ENCODE peak calls at places on chromosomes 2 and 18, in five cellular contexts. W is HCT116, X is HepG2, F is GM12878, L is K562. V is an unnamed sample.

GRCh38 chr2:215965532-215966152 is 47.7 kb downstream of the MREG start:
- DNase-seq in F (no peak), W (no peak), X (no peak), L (no peak), V (no peak)

GRCh38 chr2:40332096-40332826 is 119.6 kb downstream of the SLC8A1 start:
- DNase-seq in X (no peak), L (no peak), W (no peak), F (no peak), V (peak; percentile 15)

GRCh38 chr2:43331428-43331827 is 105.0 kb upstream of the ZFP36L2 start:
- DNase-seq in L (peak; percentile 54), X (no peak), W (no peak), F (no peak), V (peak; percentile 74)

GRCh38 chr2:16242906-16243305 is 302.6 kb downstream of the MYCN start:
- DNase-seq in F (no peak), L (no peak), X (no peak), W (no peak), V (no peak)

GRCh38 chr2:10220516-10221391 is 82.0 kb upstream of the HPCAL1 start:
- DNase-seq in F (no peak), X (no peak), W (no peak), L (peak; percentile 45), V (peak; percentile 48)

GRCh38 chr2:241897231-241897916 is 27.8 kb downstream of the RTP5 start:
- DNase-seq in X (no peak), F (no peak), L (no peak), W (no peak), V (peak; percentile 10)

GRCh38 chr2:227848586-227848985 is 22.8 kb upstream of the DAW1 start:
- DNase-seq in L (no peak), F (peak; percentile 80), W (no peak), X (no peak), V (no peak)

GRCh38 chr18:43869451-43870008 is 592.2 kb upstream of the SYT4 start:
- DNase-seq in F (no peak), L (no peak), W (no peak), X (no peak), V (no peak)

GRCh38 chr2:29223851-29224692 is 108.9 kb downstream of the CLIP4 start:
- DNase-seq in W (no peak), F (no peak), L (no peak), X (no peak), V (peak; percentile 73)

GRCh38 chr2:20378891-20379519 is 28.4 kb upstream of the PUM2 start:
- DNase-seq in F (no peak), X (peak; percentile 80), L (peak; percentile 60), W (peak; percentile 38), V (peak; percentile 93)

GRCh38 chr2:224195954-224196571 is 157.0 kb upstream of the SERPINE2 start:
- DNase-seq in L (peak; percentile 9), X (no peak), W (no peak), F (no peak), V (no peak)

GRCh38 chr2:50444286-50444685 is 587.6 kb downstream of the NRXN1 start:
- DNase-seq in X (no peak), L (no peak), F (no peak), W (no peak), V (no peak)

GRCh38 chr18:44651453-44651852 is 29.2 kb upstream of the SETBP1 start:
- DNase-seq in W (no peak), X (no peak), L (peak; percentile 4), F (no peak), V (no peak)

GRCh38 chr2:124267821-124268220 is 242.7 kb downstream of the CNTNAP5 start:
- DNase-seq in X (no peak), F (no peak), L (no peak), W (no peak), V (no peak)

GRCh38 chr18:55248497-55248896 is 289.2 kb upstream of the CCDC68 start:
- DNase-seq in L (no peak), X (no peak), W (no peak), F (no peak), V (no peak)

GRCh38 chr2:131517106-131517831 is 10.4 kb upstream of the CCDC74A start:
- DNase-seq in W (no peak), L (no peak), F (no peak), X (no peak), V (no peak)

GRCh38 chr2:10171006-10171800 is 48.7 kb downstream of the RRM2 start:
- DNase-seq in W (no peak), F (no peak), X (no peak), L (no peak), V (peak; percentile 94)

GRCh38 chr2:182608181-182608845 is 107.7 kb upstream of the DNAJC10 start:
- DNase-seq in L (no peak), W (no peak), F (no peak), X (no peak), V (no peak)

GRCh38 chr2:98412751-98413445 is 31.8 kb upstream of the INPP4A start:
- DNase-seq in F (peak; percentile 54), W (peak; percentile 53), L (peak; percentile 68), X (peak; percentile 77), V (peak; percentile 60)

GRCh38 chr18:2905802-2906521 is 59.2 kb downstream of the EMILIN2 start:
- DNase-seq in W (peak; percentile 33), X (peak; percentile 44), L (no peak), F (no peak), V (peak; percentile 82)

GRCh38 chr2:133063792-133064191 is 393.8 kb upstream of the LYPD1 start:
- DNase-seq in F (no peak), W (no peak), L (no peak), X (no peak), V (no peak)

GRCh38 chr2:59333007-59333406 is 1091.9 kb upstream of the FANCL start:
- DNase-seq in F (no peak), L (no peak), W (no peak), X (no peak), V (no peak)

GRCh38 chr2:143690204-143690603 is 561.0 kb downstream of the ARHGAP15 start:
- DNase-seq in F (no peak), X (no peak), W (no peak), L (no peak), V (no peak)

GRCh38 chr2:15432642-15433261 is 128.4 kb downstream of the NBAS start:
- DNase-seq in L (no peak), W (no peak), X (no peak), F (no peak), V (no peak)

GRCh38 chr2:238920601-238921001 is 72.7 kb downstream of the TWIST2 start:
- DNase-seq in W (no peak), L (no peak), F (no peak), X (no peak), V (no peak)

GRCh38 chr2:219803294-219803693 is 175.9 kb downstream of the SLC4A3 start:
- DNase-seq in W (no peak), L (no peak), X (no peak), F (no peak), V (no peak)

GRCh38 chr2:60331106-60331809 is 222.2 kb downstream of the BCL11A start:
- DNase-seq in F (no peak), X (no peak), W (no peak), L (no peak), V (no peak)

GRCh38 chr2:130795431-130795830 is 40.1 kb downstream of the AMER3 start:
- DNase-seq in W (no peak), F (no peak), X (no peak), L (no peak), V (no peak)

GRCh38 chr18:58257461-58257860 is 213.4 kb downstream of the NEDD4L start:
- DNase-seq in X (no peak), F (no peak), W (no peak), L (peak; percentile 14), V (no peak)

GRCh38 chr2:219570194-219570923 is 980 bp downstream of the OBSL1 start:
- DNase-seq in F (no peak), W (no peak), X (no peak), L (peak; percentile 38), V (peak; percentile 83)

GRCh38 chr2:163729874-163730273 is 5.9 kb downstream of the FIGN start:
- DNase-seq in X (no peak), W (no peak), L (no peak), F (no peak), V (no peak)

GRCh38 chr18:12777543-12777942 is 74.7 kb downstream of the PSMG2 start:
- DNase-seq in F (no peak), X (no peak), L (no peak), W (no peak), V (no peak)

GRCh38 chr18:12779456-12779855 is 76.6 kb downstream of the PSMG2 start:
- DNase-seq in L (no peak), X (no peak), W (no peak), F (no peak), V (no peak)

GRCh38 chr18:12782521-12782920 is 79.7 kb downstream of the PSMG2 start:
- DNase-seq in F (no peak), X (no peak), W (no peak), L (no peak), V (no peak)

GRCh38 chr18:12776821-12777471 is 74.1 kb downstream of the PSMG2 start:
- DNase-seq in L (no peak), W (no peak), X (no peak), F (no peak), V (no peak)

GRCh38 chr18:12779043-12779442 is 76.2 kb downstream of the PSMG2 start:
- DNase-seq in X (no peak), L (no peak), W (no peak), F (no peak), V (no peak)
- TF ChIP-seq ZBTB33 in X (no peak), L (no peak), W (no peak), F (no peak), V (no peak)

DNA sequence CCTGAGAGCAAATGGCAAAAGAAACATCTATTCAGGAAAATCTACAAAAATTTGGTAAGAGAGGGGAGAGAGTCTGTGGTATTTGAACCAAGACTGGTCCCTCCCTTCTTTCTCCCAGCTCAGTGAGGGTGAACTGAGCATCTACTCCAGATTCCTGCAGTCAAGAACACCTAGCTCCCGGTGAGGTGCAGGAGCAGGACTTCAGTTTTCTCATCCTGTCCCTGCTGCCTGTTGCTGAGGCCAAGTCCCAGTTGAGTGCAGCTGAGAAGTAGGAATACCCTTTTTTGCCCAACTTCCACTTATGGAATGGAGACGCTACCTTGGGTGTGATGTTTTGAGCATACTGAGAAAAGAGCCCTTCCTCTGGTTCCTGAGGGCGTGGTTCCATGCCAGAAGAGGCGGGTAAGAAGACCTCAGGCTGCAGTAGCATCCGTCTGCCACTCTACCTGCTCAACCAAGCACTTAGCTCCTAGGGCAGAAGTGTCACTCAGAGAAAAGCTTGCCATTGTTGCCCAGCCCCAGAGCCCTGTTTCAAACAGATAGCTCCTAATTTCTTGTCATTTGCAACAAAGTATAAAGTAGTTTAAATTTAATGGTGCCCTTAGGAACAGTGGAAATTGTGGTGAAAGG is 112.9 kb downstream of the SOS1 start:
- DNase-seq in L (no peak), X (no peak), W (no peak), F (no peak), V (no peak)
- TF ChIP-seq ZBTB33 in L (no peak), X (no peak), W (no peak), F (no peak), V (no peak)

DNA sequence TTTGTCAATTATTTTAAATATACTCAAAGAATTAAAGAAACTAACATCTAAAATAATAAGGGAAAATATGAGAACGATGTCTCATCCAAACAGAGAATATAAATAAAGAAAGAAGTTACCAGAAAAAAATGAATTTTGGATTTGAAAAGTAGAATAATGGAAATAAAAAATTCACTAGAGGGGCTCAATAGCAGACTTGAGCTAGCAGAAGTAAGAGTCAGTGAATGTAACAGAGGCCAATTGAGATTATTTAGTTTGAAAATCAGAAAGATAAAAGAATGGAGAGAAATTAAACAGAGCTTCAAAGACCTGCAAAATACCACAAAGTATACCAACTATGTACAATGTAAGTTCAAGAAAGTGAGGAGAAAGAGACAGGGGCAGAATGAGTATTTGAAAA is 333.6 kb downstream of the GPD2 start:
- DNase-seq in F (no peak), X (no peak), L (no peak), W (no peak), V (no peak)
- TF ChIP-seq ZBTB33 in F (no peak), X (no peak), L (no peak), W (no peak), V (no peak)

GRCh38 chr2:9033385-9034175 is 30.1 kb upstream of the MBOAT2 start:
- DNase-seq in X (no peak), F (no peak), W (no peak), L (peak; percentile 31), V (peak; percentile 64)
- TF ChIP-seq ZBTB33 in X (no peak), F (no peak), W (no peak), L (no peak), V (no peak)

V was measured in SK-N-SH.